ENCODE peak calls at places on chromosomes 2 and 18, in four cellular contexts. One of them, this sample, is unnamed. For H3K4me1, the result is how much of the 10 kb centered on the place peaks cover.

GRCh38 chr2:111671426-111672150 is 212.4 kb downstream of the ANAPC1 start:
- DNase-seq in body of pancreas: peak
- DNase-seq in testis: no peak
- DNase-seq in breast epithelium: no peak
- DNase-seq in this sample: peak

GRCh38 chr2:26740346-26740745 is 23.7 kb upstream of the SLC35F6 start:
- DNase-seq in body of pancreas: no peak
- DNase-seq in testis: no peak
- DNase-seq in breast epithelium: no peak
- DNase-seq in this sample: no peak

GRCh38 chr2:9780368-9781130 is 62.7 kb upstream of the TAF1B start:
- DNase-seq in body of pancreas: no peak
- DNase-seq in testis: no peak
- DNase-seq in breast epithelium: no peak
- DNase-seq in this sample: no peak

GRCh38 chr2:24191156-24191555 is 16.3 kb downstream of the FAM228A start:
- DNase-seq in body of pancreas: no peak
- DNase-seq in testis: no peak
- DNase-seq in breast epithelium: no peak
- DNase-seq in this sample: no peak

GRCh38 chr2:98457045-98457696 is 12.5 kb downstream of the INPP4A start:
- DNase-seq in body of pancreas: no peak
- DNase-seq in testis: no peak
- DNase-seq in breast epithelium: no peak
- DNase-seq in this sample: no peak

GRCh38 chr2:138272524-138273210 is 228.9 kb upstream of the SPOPL start:
- DNase-seq in body of pancreas: no peak
- DNase-seq in testis: no peak
- DNase-seq in breast epithelium: no peak
- DNase-seq in this sample: no peak

GRCh38 chr18:75110311-75110710 is 98.6 kb downstream of the PTGR3 start:
- DNase-seq in body of pancreas: no peak
- DNase-seq in testis: peak
- DNase-seq in breast epithelium: no peak
- DNase-seq in this sample: no peak

GRCh38 chr2:188785515-188785914 is 188.7 kb upstream of the COL3A1 start:
- DNase-seq in body of pancreas: no peak
- DNase-seq in testis: no peak
- DNase-seq in breast epithelium: no peak
- DNase-seq in this sample: no peak

GRCh38 chr2:25341753-25342371 is at the start of gene DNMT3A:
- DNase-seq in body of pancreas: peak
- DNase-seq in testis: peak
- DNase-seq in breast epithelium: peak
- DNase-seq in this sample: peak

GRCh38 chr2:205030695-205031094 is 485.4 kb downstream of the PARD3B start:
- DNase-seq in body of pancreas: no peak
- DNase-seq in testis: no peak
- DNase-seq in breast epithelium: no peak
- DNase-seq in this sample: no peak

GRCh38 chr2:215885621-215886020 is 127.7 kb downstream of the MREG start:
- DNase-seq in body of pancreas: no peak
- DNase-seq in testis: no peak
- DNase-seq in breast epithelium: no peak
- DNase-seq in this sample: no peak
- TF ChIP-seq POLR2A in body of pancreas: no peak
- TF ChIP-seq POLR2A in testis: no peak
- TF ChIP-seq POLR2A in breast epithelium: no peak
- TF ChIP-seq POLR2A in this sample: no peak

DNA sequence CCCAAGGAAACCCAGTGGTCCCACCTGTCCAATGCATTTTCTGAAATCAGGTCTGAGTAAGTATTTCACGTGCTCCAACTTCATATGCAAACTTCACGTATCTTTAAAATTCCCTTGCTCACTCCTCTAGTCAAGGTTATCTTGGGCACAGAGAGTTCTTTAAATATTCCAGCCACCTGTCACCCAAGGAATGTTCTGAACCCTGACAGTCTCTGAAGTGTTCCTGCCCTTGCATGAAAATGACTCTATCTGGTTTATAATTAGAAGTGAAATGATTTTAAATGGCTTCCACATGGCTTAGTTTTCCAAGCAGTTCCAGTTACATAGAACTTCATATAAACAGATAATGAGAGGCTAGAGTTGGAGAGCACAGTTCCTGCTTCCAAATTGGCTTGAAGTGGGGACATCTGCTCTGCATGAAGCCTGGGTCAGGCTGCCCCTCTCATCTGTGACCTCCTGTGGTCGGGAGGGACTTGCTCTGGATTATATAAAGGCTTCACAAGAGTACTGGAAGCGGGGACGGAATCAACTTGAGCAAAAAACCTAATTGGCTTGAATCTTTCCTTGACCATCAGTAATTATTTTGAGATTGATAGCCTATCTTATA is 81.9 kb downstream of the SLC4A3 start:
- DNase-seq in body of pancreas: no peak
- DNase-seq in testis: peak
- DNase-seq in breast epithelium: no peak
- DNase-seq in this sample: no peak
- H3K4me1 ChIP-seq in body of pancreas: under half
- H3K4me1 ChIP-seq in testis: under half
- H3K4me1 ChIP-seq in breast epithelium: under half
- H3K4me1 ChIP-seq in this sample: under half

DNA sequence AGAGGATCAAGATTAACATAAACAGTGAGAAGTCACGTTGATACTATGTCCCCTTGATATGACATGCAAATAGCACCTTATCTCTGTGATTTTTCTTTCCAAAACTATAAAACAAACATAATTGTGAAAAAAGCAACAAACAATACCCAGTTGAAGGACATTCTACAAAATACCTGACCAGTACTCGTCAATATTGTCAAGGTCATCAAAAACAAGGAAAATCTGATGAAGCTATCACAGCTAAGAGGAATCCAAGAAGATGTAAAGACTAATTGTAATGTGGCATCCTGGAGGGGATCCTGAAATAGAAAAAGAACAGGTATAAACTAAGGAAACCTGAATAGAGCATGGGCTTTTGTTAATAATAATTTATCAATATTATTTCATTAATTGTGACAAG is 321.5 kb upstream of the MAP2 start:
- DNase-seq in body of pancreas: no peak
- DNase-seq in testis: no peak
- DNase-seq in breast epithelium: no peak
- DNase-seq in this sample: no peak
- H3K4me3 ChIP-seq in body of pancreas: no peak
- H3K4me3 ChIP-seq in testis: no peak
- H3K4me3 ChIP-seq in breast epithelium: no peak
- H3K4me3 ChIP-seq in this sample: no peak

GRCh38 chr2:170467568-170468422 is 247.3 kb upstream of the SP5 start:
- DNase-seq in body of pancreas: no peak
- DNase-seq in testis: no peak
- DNase-seq in breast epithelium: no peak
- DNase-seq in this sample: no peak

GRCh38 chr2:170465241-170465640 is 249.9 kb upstream of the SP5 start:
- DNase-seq in body of pancreas: no peak
- DNase-seq in testis: no peak
- DNase-seq in breast epithelium: no peak
- DNase-seq in this sample: no peak

GRCh38 chr2:170466632-170467031 is 248.5 kb upstream of the SP5 start:
- DNase-seq in body of pancreas: no peak
- DNase-seq in testis: no peak
- DNase-seq in breast epithelium: no peak
- DNase-seq in this sample: no peak

GRCh38 chr2:170464268-170464667 is 250.9 kb upstream of the SP5 start:
- DNase-seq in body of pancreas: no peak
- DNase-seq in testis: no peak
- DNase-seq in breast epithelium: no peak
- DNase-seq in this sample: no peak

DNA sequence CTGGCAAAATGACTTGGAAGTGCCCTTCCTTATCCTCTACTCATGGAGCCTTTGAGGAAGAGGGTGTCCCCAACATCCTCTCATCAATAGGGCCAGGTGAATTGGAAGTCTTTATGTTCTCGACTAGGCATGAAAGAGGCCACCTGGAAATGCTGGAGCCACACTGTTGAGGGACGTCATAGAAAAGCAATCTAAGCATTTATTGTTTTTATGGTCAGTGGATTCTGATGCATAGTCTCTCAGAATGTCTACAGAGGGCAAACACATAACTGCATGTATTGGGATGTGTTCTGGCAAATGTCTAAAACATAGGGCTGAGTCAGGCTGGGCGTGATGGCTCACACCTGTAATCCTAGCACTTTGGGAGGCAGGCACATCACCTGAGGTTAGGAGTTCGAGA is 246.6 kb upstream of the SP5 start:
- DNase-seq in body of pancreas: no peak
- DNase-seq in testis: no peak
- DNase-seq in breast epithelium: no peak
- DNase-seq in this sample: no peak
- TF ChIP-seq POLR2A in body of pancreas: no peak
- TF ChIP-seq POLR2A in testis: no peak
- TF ChIP-seq POLR2A in breast epithelium: no peak
- TF ChIP-seq POLR2A in this sample: no peak

GRCh38 chr2:47052847-47053246 is 102.3 kb downstream of the STPG4 start:
- DNase-seq in body of pancreas: no peak
- DNase-seq in testis: no peak
- DNase-seq in breast epithelium: no peak
- DNase-seq in this sample: no peak
- H3K4me1 ChIP-seq in body of pancreas: under half
- H3K4me1 ChIP-seq in testis: under half
- H3K4me1 ChIP-seq in breast epithelium: under half
- H3K4me1 ChIP-seq in this sample: under half

GRCh38 chr2:150042844-150043503 is 444.5 kb downstream of the RND3 start:
- DNase-seq in body of pancreas: no peak
- DNase-seq in testis: no peak
- DNase-seq in breast epithelium: no peak
- DNase-seq in this sample: peak

GRCh38 chr2:150045601-150046000 is 441.9 kb downstream of the RND3 start:
- DNase-seq in body of pancreas: no peak
- DNase-seq in testis: no peak
- DNase-seq in breast epithelium: no peak
- DNase-seq in this sample: no peak

GRCh38 chr2:150047731-150048130 is 439.7 kb downstream of the RND3 start:
- DNase-seq in body of pancreas: no peak
- DNase-seq in testis: no peak
- DNase-seq in breast epithelium: no peak
- DNase-seq in this sample: no peak

GRCh38 chr2:150041721-150042450 is 445.6 kb downstream of the RND3 start:
- DNase-seq in body of pancreas: no peak
- DNase-seq in testis: no peak
- DNase-seq in breast epithelium: no peak
- DNase-seq in this sample: no peak

GRCh38 chr2:150046211-150046610 is 441.3 kb downstream of the RND3 start:
- DNase-seq in body of pancreas: no peak
- DNase-seq in testis: no peak
- DNase-seq in breast epithelium: no peak
- DNase-seq in this sample: no peak
- H3K4me3 ChIP-seq in body of pancreas: no peak
- H3K4me3 ChIP-seq in testis: no peak
- H3K4me3 ChIP-seq in breast epithelium: peak
- H3K4me3 ChIP-seq in this sample: no peak